ENCODE peak calls at places on chromosome 20, in ten cellular contexts. C, X, F, O, Q, B, J, P, Z and T are unnamed samples.

GRCh38 chr20:17281478-17281877 is 54.6 kb downstream of the PCSK2 start:
- DNase-seq in C (no peak), X (no peak), F (peak), O (peak), Q (peak), B (peak), J (no peak), P (peak), Z (no peak), T (peak)

GRCh38 chr20:8005575-8006366 is 13.8 kb downstream of the TMX4 start:
- DNase-seq in C (no peak), X (no peak), F (no peak), O (no peak), Q (no peak), B (no peak), J (no peak), P (no peak), Z (no peak), T (no peak)

GRCh38 chr20:8260837-8261241 is 128.8 kb downstream of the PLCB1 start:
- DNase-seq in C (no peak), X (no peak), F (no peak), O (no peak), Q (no peak), B (no peak), J (no peak), P (no peak), Z (peak), T (no peak)

GRCh38 chr20:58143531-58143930 is 84.9 kb downstream of the ANKRD60 start:
- DNase-seq in C (no peak), X (peak), F (no peak), O (no peak), Q (no peak), B (no peak), J (no peak), P (no peak), Z (no peak), T (no peak)

GRCh38 chr20:10177326-10177725 is 41.3 kb upstream of the SNAP25 start:
- DNase-seq in C (no peak), X (no peak), F (peak), O (no peak), Q (no peak), B (no peak), J (no peak), P (no peak), Z (no peak), T (no peak)

GRCh38 chr20:62452475-62453095 is 23.2 kb downstream of the GATA5 start:
- DNase-seq in C (peak), X (no peak), F (no peak), O (no peak), Q (no peak), B (no peak), J (no peak), P (no peak), Z (no peak), T (no peak)

GRCh38 chr20:46913329-46914044 is 18.8 kb downstream of the EYA2 start:
- DNase-seq in C (no peak), X (no peak), F (no peak), O (no peak), Q (no peak), B (no peak), J (no peak), P (no peak), Z (no peak), T (no peak)

GRCh38 chr20:3238616-3239025 is 369 bp downstream of the SLC4A11 start:
- DNase-seq in C (peak), X (no peak), F (no peak), O (no peak), Q (peak), B (peak), J (peak), P (peak), Z (no peak), T (peak)

GRCh38 chr20:44295995-44296394 is 15.0 kb downstream of the FITM2 start:
- DNase-seq in C (no peak), X (no peak), F (no peak), O (no peak), Q (no peak), B (no peak), J (no peak), P (no peak), Z (peak), T (peak)

GRCh38 chr20:37856932-37857660 is 45.8 kb upstream of the VSTM2L start:
- DNase-seq in C (no peak), X (no peak), F (peak), O (no peak), Q (no peak), B (peak), J (no peak), P (no peak), Z (no peak), T (no peak)

GRCh38 chr20:57619053-57619831 is 984 bp downstream of the ZBP1 start:
- DNase-seq in C (peak), X (peak), F (no peak), O (no peak), Q (no peak), B (no peak), J (no peak), P (no peak), Z (peak), T (peak)

GRCh38 chr20:63369024-63369530 is 7.9 kb upstream of the CHRNA4 start:
- DNase-seq in C (no peak), X (no peak), F (no peak), O (no peak), Q (no peak), B (no peak), J (no peak), P (no peak), Z (no peak), T (no peak)

GRCh38 chr20:62808211-62808865 is 3.7 kb downstream of the OGFR start:
- DNase-seq in C (peak), X (peak), F (peak), O (peak), Q (peak), B (peak), J (peak), P (peak), Z (peak), T (peak)

GRCh38 chr20:3515379-3516175 is 44.8 kb downstream of the ATRN start:
- DNase-seq in C (no peak), X (no peak), F (peak), O (no peak), Q (no peak), B (no peak), J (no peak), P (no peak), Z (no peak), T (no peak)

GRCh38 chr20:20184711-20185110 is 132.4 kb downstream of the CFAP61 start:
- DNase-seq in C (no peak), X (no peak), F (no peak), O (no peak), Q (no peak), B (no peak), J (no peak), P (no peak), Z (no peak), T (no peak)

GRCh38 chr20:31608256-31608980 is 3.3 kb downstream of the ID1 start:
- DNase-seq in C (peak), X (peak), F (peak), O (peak), Q (peak), B (peak), J (peak), P (peak), Z (peak), T (peak)

GRCh38 chr20:58225490-58226200 is 2.8 kb downstream of the ANKRD60 start:
- DNase-seq in C (no peak), X (no peak), F (no peak), O (no peak), Q (no peak), B (no peak), J (no peak), P (no peak), Z (no peak), T (no peak)

GRCh38 chr20:63911171-63911570 is 16.2 kb downstream of the DNAJC5 start:
- DNase-seq in C (peak), X (no peak), F (peak), O (no peak), Q (no peak), B (peak), J (no peak), P (no peak), Z (no peak), T (no peak)

GRCh38 chr20:56350842-56351241 is 7.9 kb upstream of the FAM210B start:
- DNase-seq in C (no peak), X (no peak), F (peak), O (no peak), Q (no peak), B (no peak), J (no peak), P (no peak), Z (no peak), T (no peak)

GRCh38 chr20:38231786-38232130 is 28.8 kb downstream of the KIAA1755 start:
- DNase-seq in C (no peak), X (no peak), F (peak), O (no peak), Q (no peak), B (no peak), J (no peak), P (peak), Z (peak), T (no peak)

GRCh38 chr20:43938932-43939761 is 24.5 kb downstream of the TOX2 start:
- DNase-seq in C (peak), X (peak), F (peak), O (peak), Q (no peak), B (peak), J (peak), P (peak), Z (peak), T (peak)

GRCh38 chr20:6708010-6708409 is 59.5 kb upstream of the BMP2 start:
- DNase-seq in C (peak), X (peak), F (peak), O (no peak), Q (peak), B (peak), J (no peak), P (peak), Z (peak), T (peak)

GRCh38 chr20:63773571-63774347 is 34.2 kb downstream of the SLC2A4RG start:
- DNase-seq in C (no peak), X (no peak), F (no peak), O (no peak), Q (no peak), B (no peak), J (no peak), P (no peak), Z (no peak), T (no peak)

GRCh38 chr20:51648571-51648947 is 106.0 kb upstream of the NFATC2 start:
- DNase-seq in C (no peak), X (no peak), F (no peak), O (no peak), Q (no peak), B (no peak), J (no peak), P (no peak), Z (no peak), T (no peak)

GRCh38 chr20:48526936-48527335 is 300.9 kb downstream of the PREX1 start:
- DNase-seq in C (no peak), X (no peak), F (no peak), O (no peak), Q (no peak), B (no peak), J (no peak), P (no peak), Z (no peak), T (no peak)

GRCh38 chr20:45359069-45359405 is 3.9 kb upstream of the SYS1 start:
- DNase-seq in C (no peak), X (peak), F (peak), O (no peak), Q (no peak), B (no peak), J (no peak), P (peak), Z (peak), T (no peak)

GRCh38 chr20:10636326-10636818 is 37.4 kb downstream of the JAG1 start:
- DNase-seq in C (no peak), X (no peak), F (peak), O (peak), Q (no peak), B (peak), J (no peak), P (no peak), Z (no peak), T (no peak)

GRCh38 chr20:45836841-45837240 is 3.2 kb downstream of the SNX21 start:
- DNase-seq in C (no peak), X (no peak), F (no peak), O (no peak), Q (no peak), B (no peak), J (no peak), P (no peak), Z (no peak), T (no peak)

GRCh38 chr20:59177266-59178250 is 13.9 kb downstream of the ZNF831 start:
- DNase-seq in C (no peak), X (peak), F (no peak), O (no peak), Q (no peak), B (no peak), J (no peak), P (no peak), Z (no peak), T (no peak)

GRCh38 chr20:17896247-17896723 is 72.3 kb downstream of the SNX5 start:
- DNase-seq in C (no peak), X (no peak), F (no peak), O (no peak), Q (no peak), B (peak), J (no peak), P (no peak), Z (no peak), T (no peak)

GRCh38 chr20:19885981-19886665 is 128.1 kb downstream of the RIN2 start:
- DNase-seq in C (peak), X (peak), F (peak), O (peak), Q (no peak), B (peak), J (peak), P (no peak), Z (peak), T (peak)

GRCh38 chr20:1324598-1325172 is 4.3 kb downstream of the SDCBP2 start:
- DNase-seq in C (no peak), X (peak), F (peak), O (no peak), Q (no peak), B (peak), J (peak), P (no peak), Z (no peak), T (no peak)

GRCh38 chr20:33673411-33674293 is 576 bp downstream of the NECAB3 start:
- DNase-seq in C (no peak), X (peak), F (peak), O (no peak), Q (no peak), B (peak), J (peak), P (no peak), Z (no peak), T (no peak)

GRCh38 chr20:46243707-46244628 is 64.3 kb downstream of the CDH22 start:
- DNase-seq in C (no peak), X (no peak), F (peak), O (no peak), Q (no peak), B (no peak), J (no peak), P (no peak), Z (no peak), T (no peak)

GRCh38 chr20:42565106-42565990 is 624.4 kb downstream of the PTPRT start:
- DNase-seq in C (no peak), X (no peak), F (no peak), O (no peak), Q (no peak), B (no peak), J (no peak), P (no peak), Z (no peak), T (no peak)

GRCh38 chr20:32628960-32629530 is 43.9 kb upstream of the NOL4L start:
- DNase-seq in C (no peak), X (no peak), F (no peak), O (peak), Q (no peak), B (no peak), J (no peak), P (no peak), Z (no peak), T (no peak)

GRCh38 chr20:32624687-32625345 is 39.7 kb upstream of the NOL4L start:
- DNase-seq in C (no peak), X (no peak), F (no peak), O (no peak), Q (no peak), B (no peak), J (no peak), P (no peak), Z (no peak), T (no peak)

GRCh38 chr20:32625996-32626395 is 40.9 kb upstream of the NOL4L start:
- DNase-seq in C (no peak), X (no peak), F (no peak), O (no peak), Q (no peak), B (no peak), J (no peak), P (no peak), Z (no peak), T (no peak)

GRCh38 chr20:32626407-32626806 is 41.3 kb upstream of the NOL4L start:
- DNase-seq in C (no peak), X (no peak), F (no peak), O (no peak), Q (no peak), B (no peak), J (no peak), P (no peak), Z (no peak), T (no peak)

GRCh38 chr20:32626859-32627636 is 41.9 kb upstream of the NOL4L start:
- DNase-seq in C (peak), X (no peak), F (no peak), O (no peak), Q (no peak), B (no peak), J (no peak), P (no peak), Z (no peak), T (peak)
- H3K27ac ChIP-seq in C (no peak), X (no peak), F (no peak), O (no peak), Q (no peak), B (no peak), J (no peak), P (no peak), Z (peak), T (no peak)

GRCh38 chr20:263701-264100 is 6.2 kb downstream of the DEFB132 start:
- DNase-seq in C (no peak), X (no peak), F (no peak), O (no peak), Q (no peak), B (no peak), J (no peak), P (no peak), Z (no peak), T (no peak)

GRCh38 chr20:271069-271468 is 13.5 kb downstream of the DEFB132 start:
- DNase-seq in C (no peak), X (no peak), F (no peak), O (no peak), Q (no peak), B (no peak), J (no peak), P (no peak), Z (no peak), T (no peak)

GRCh38 chr20:270517-270916 is 13.0 kb downstream of the DEFB132 start:
- DNase-seq in C (no peak), X (no peak), F (no peak), O (no peak), Q (no peak), B (no peak), J (no peak), P (no peak), Z (no peak), T (peak)

GRCh38 chr20:266213-266603 is 8.7 kb downstream of the DEFB132 start:
- DNase-seq in C (no peak), X (no peak), F (no peak), O (no peak), Q (no peak), B (no peak), J (no peak), P (no peak), Z (no peak), T (no peak)

DNA sequence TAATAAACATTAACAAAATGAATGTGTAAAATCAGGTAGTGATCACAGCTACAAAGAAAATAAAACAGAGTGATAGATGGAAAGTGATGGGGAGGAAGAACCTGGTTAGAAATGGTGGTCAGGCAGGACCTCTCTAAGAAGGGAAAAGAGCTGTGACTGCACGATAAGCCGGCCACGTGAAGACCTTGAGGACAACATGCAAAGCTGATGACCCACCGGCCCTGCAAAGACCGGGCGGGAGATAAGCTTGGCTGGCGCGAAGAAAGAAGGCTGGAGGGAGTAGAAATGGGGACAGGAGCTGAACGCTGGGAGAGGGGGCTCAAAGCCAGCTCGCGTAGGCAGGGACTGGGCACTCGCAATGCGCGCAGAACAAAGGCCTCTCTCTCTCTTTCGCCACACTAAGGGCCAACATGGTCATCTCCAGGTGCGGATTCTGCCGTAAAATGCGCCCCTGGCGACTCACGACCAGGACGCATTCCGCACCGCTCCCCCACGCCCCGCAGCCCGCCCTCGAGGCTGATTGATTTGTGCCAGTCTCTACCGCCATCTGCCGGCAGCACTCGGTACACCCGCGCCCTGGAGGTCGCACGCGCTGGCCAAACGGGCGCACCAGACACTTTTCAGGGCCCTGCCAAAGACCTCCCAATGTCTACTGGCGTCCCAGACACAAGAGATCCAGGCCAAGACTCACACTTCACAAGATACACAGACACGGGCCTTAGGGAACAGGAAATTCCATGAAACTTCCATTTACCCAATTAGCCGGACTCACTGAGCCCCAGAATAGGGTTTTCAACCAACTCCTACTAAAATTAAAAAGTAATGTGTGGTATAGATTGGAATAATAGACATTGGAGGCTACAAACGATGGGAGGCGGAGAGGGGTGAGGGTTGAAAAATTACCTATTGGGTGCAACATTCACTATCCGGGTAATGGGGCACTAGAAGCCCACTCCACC is 9.4 kb downstream of the DEFB132 start:
- DNase-seq in C (peak), X (peak), F (peak), O (peak), Q (peak), B (peak), J (peak), P (peak), Z (peak), T (peak)
- H3K4me3 ChIP-seq in C (peak), X (peak), F (peak), O (peak), Q (peak), B (peak), J (peak), P (peak), Z (peak), T (peak)

DNA sequence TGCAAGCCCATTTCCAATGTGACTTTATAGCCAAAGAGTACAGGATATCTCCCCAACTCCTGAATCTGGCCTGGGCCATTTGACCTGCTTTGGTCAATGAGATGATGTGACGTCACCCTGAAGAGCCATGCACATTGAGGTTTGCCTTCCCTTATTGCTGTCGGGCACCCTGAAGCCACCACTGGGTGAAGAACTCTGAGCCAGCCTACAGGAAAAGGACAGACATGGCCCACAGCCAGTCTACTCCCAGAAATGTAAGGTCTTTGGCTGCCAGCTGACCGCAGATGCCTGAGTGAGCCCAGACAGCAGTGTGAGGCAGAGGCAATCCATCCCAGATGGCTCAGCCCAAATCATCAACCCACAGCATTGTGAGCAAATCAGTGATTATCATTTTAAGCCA is 3.7 kb upstream of the SYNDIG1 start:
- DNase-seq in C (no peak), X (peak), F (no peak), O (no peak), Q (no peak), B (no peak), J (no peak), P (peak), Z (peak), T (peak)
- TF ChIP-seq CTCF in C (no peak), X (no peak), F (no peak), O (no peak), Q (no peak), B (no peak), J (no peak), P (no peak), Z (no peak), T (no peak)

GRCh38 chr20:50290815-50291214 is 100.2 kb downstream of the CEBPB start:
- DNase-seq in C (no peak), X (no peak), F (no peak), O (no peak), Q (no peak), B (no peak), J (no peak), P (no peak), Z (no peak), T (no peak)
- H3K27ac ChIP-seq in C (no peak), X (peak), F (peak), O (peak), Q (no peak), B (no peak), J (peak), P (no peak), Z (peak), T (peak)

GRCh38 chr20:49938173-49939163 is 2.3 kb downstream of the RNF114 start:
- DNase-seq in C (peak), X (peak), F (peak), O (no peak), Q (no peak), B (peak), J (no peak), P (peak), Z (peak), T (peak)
- H3K4me3 ChIP-seq in C (no peak), X (no peak), F (peak), O (peak), Q (peak), B (peak), J (no peak), P (no peak), Z (peak), T (no peak)

GRCh38 chr20:53594068-53595017 is 704 bp upstream of the ZNF217 start:
- DNase-seq in C (peak), X (peak), F (peak), O (peak), Q (peak), B (peak), J (peak), P (peak), Z (peak), T (peak)
- TF ChIP-seq CTCF in C (no peak), X (no peak), F (peak), O (peak), Q (peak), B (no peak), J (peak), P (no peak), Z (peak), T (no peak)